ENCODE peak calls at places on chromosomes 4 and X, in ten cellular contexts. Z is lung, H is mesenchymal stem cell, Q is H1, D is spleen, F is right atrium auricular region, M is ovary, K is colonic mucosa, G is MM.1S, P is OCI-LY7. N is an unnamed sample.
A peak's percentile ranks its signal among the peaks of the same experiment; 100 is the strongest.

GRCh38 chr4:110487873-110488272 is 11.9 kb downstream of the ENPEP start:
- DNase-seq in Z (no peak), H (peak; percentile 76), Q (no peak), D (no peak), F (no peak), M (no peak), K (no peak), G (peak; percentile 79), P (no peak), N (no peak)

GRCh38 chr4:75699299-75699698 is 25.1 kb upstream of the USO1 start:
- DNase-seq in Z (no peak), H (no peak), Q (no peak), D (no peak), F (no peak), M (no peak), K (no peak), G (no peak), P (no peak), N (no peak)

GRCh38 chr4:7960017-7960789 is 20.5 kb upstream of the AFAP1 start:
- DNase-seq in Z (no peak), H (peak; percentile 37), Q (no peak), D (no peak), F (no peak), M (no peak), K (no peak), G (no peak), P (no peak), N (no peak)

GRCh38 chrX:9286234-9286633 is 178.6 kb upstream of the TBL1X start:
- DNase-seq in Z (no peak), H (no peak), Q (no peak), D (no peak), F (no peak), M (no peak), K (no peak), G (no peak), P (no peak), N (no peak)

GRCh38 chr4:160567634-160568033 is 1464.8 kb downstream of the RAPGEF2 start:
- DNase-seq in Z (no peak), H (no peak), Q (no peak), D (no peak), F (no peak), M (no peak), K (no peak), G (no peak), P (no peak), N (no peak)

GRCh38 chr4:15295421-15296162 is 132.2 kb upstream of the C1QTNF7 start:
- DNase-seq in Z (no peak), H (no peak), Q (no peak), D (no peak), F (no peak), M (no peak), K (no peak), G (no peak), P (no peak), N (no peak)

GRCh38 chrX:68872171-68872570 is 43.4 kb downstream of the EFNB1 start:
- DNase-seq in Z (no peak), H (no peak), Q (no peak), D (no peak), F (no peak), M (no peak), K (peak; percentile 48), G (no peak), P (no peak), N (no peak)

GRCh38 chr4:151038452-151039157 is 23.5 kb upstream of the LRBA start:
- DNase-seq in Z (no peak), H (no peak), Q (no peak), D (no peak), F (no peak), M (no peak), K (no peak), G (no peak), P (no peak), N (no peak)

GRCh38 chr4:83282049-83282535 is 2.5 kb downstream of the COQ2 start:
- DNase-seq in Z (no peak), H (peak; percentile 71), Q (no peak), D (no peak), F (no peak), M (no peak), K (peak; percentile 80), G (peak; percentile 78), P (peak; percentile 77), N (no peak)

GRCh38 chr4:181592221-181592745 is 650.9 kb upstream of the TENM3 start:
- DNase-seq in Z (no peak), H (no peak), Q (no peak), D (no peak), F (no peak), M (no peak), K (no peak), G (peak; percentile 13), P (peak; percentile 12), N (no peak)

GRCh38 chr4:38860788-38861424 is 4.3 kb upstream of the TLR6 start:
- DNase-seq in Z (peak; percentile 48), H (no peak), Q (no peak), D (peak; percentile 86), F (no peak), M (no peak), K (peak; percentile 64), G (peak; percentile 85), P (peak; percentile 90), N (peak; percentile 46)

GRCh38 chr4:123443401-123444297 is 47.1 kb downstream of the SPRY1 start:
- DNase-seq in Z (no peak), H (peak; percentile 34), Q (no peak), D (no peak), F (no peak), M (no peak), K (peak; percentile 24), G (no peak), P (peak; percentile 71), N (no peak)

DNA sequence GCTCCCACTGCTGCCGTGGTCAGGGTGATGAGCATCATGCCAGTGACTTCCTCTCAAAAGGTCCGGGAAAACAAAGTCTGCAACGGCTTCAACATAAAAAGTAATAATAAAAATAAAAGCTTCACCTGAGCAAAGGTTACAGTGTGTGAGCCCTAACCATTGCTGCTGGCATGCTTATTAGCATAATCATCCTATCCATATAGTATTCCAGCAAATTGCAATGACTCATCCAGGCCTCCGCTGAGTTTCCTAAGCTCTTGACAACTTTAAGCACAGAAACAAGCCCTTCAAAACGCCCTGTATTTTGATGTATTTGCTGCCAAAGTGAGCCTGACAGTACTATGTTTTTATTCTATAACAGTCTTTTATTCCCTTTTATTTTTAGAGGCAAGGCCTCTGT is 100.5 kb downstream of the AASDH start:
- DNase-seq in Z (no peak), H (no peak), Q (no peak), D (no peak), F (no peak), M (no peak), K (no peak), G (no peak), P (no peak), N (no peak)
- H3K36me3 ChIP-seq in Z (no peaks in the 10 kb centered on the region), H (no peaks in the 10 kb centered on the region), Q (no peaks in the 10 kb centered on the region), D (no peaks in the 10 kb centered on the region), F (no peaks in the 10 kb centered on the region), M (no peaks in the 10 kb centered on the region), K (no peaks in the 10 kb centered on the region), G (no peaks in the 10 kb centered on the region), P (peaks cover 5% of the 10 kb centered on the region), N (no peaks in the 10 kb centered on the region)

GRCh38 chr4:6601661-6602250 is 26.8 kb downstream of the MAN2B2 start:
- DNase-seq in Z (no peak), H (no peak), Q (no peak), D (no peak), F (no peak), M (no peak), K (no peak), G (no peak), P (no peak), N (no peak)

GRCh38 chr4:6605605-6606004 is 30.6 kb downstream of the MAN2B2 start:
- DNase-seq in Z (no peak), H (no peak), Q (no peak), D (no peak), F (no peak), M (no peak), K (no peak), G (no peak), P (no peak), N (no peak)

GRCh38 chr4:6605114-6605513 is 30.1 kb downstream of the MAN2B2 start:
- DNase-seq in Z (no peak), H (no peak), Q (no peak), D (no peak), F (no peak), M (no peak), K (no peak), G (no peak), P (no peak), N (no peak)

GRCh38 chr4:6602289-6602688 is 27.3 kb downstream of the MAN2B2 start:
- DNase-seq in Z (no peak), H (no peak), Q (no peak), D (no peak), F (no peak), M (no peak), K (no peak), G (no peak), P (no peak), N (no peak)

DNA sequence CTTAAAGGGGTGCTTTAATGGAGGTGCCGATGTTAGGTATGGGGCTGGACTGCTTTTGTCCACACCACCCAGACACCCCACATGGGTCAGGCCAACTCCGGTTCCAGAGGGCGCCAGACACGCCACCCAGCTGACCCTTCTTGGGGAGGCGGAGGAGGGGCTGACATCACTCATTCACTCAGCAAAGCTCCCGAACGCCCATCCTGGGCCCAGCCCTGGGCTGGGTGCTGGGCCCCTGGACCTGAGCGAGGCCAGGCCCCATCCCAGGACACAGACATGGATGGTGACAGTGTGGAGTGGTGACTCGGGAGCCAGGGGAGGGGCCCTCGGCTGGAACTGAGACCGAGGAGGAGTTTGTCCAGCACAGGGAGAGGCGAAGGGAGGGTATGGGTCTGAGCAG is 28.1 kb downstream of the MAN2B2 start:
- DNase-seq in Z (no peak), H (no peak), Q (no peak), D (no peak), F (no peak), M (no peak), K (no peak), G (no peak), P (no peak), N (no peak)
- H3K36me3 ChIP-seq in Z (peaks cover 60% of the 10 kb centered on the region), H (peaks cover 72% of the 10 kb centered on the region), Q (no peaks in the 10 kb centered on the region), D (peaks cover 79% of the 10 kb centered on the region), F (peaks cover 28% of the 10 kb centered on the region), M (no peaks in the 10 kb centered on the region), K (no peaks in the 10 kb centered on the region), G (no peaks in the 10 kb centered on the region), P (peaks cover 17% of the 10 kb centered on the region), N (no peaks in the 10 kb centered on the region)

GRCh38 chr4:158813113-158813512 is 44.3 kb downstream of the FNIP2 start:
- DNase-seq in Z (no peak), H (no peak), Q (no peak), D (no peak), F (no peak), M (no peak), K (no peak), G (no peak), P (no peak), N (no peak)
- H3K36me3 ChIP-seq in Z (no peaks in the 10 kb centered on the region), H (no peaks in the 10 kb centered on the region), Q (no peaks in the 10 kb centered on the region), D (no peaks in the 10 kb centered on the region), F (no peaks in the 10 kb centered on the region), M (no peaks in the 10 kb centered on the region), K (no peaks in the 10 kb centered on the region), G (no peaks in the 10 kb centered on the region), P (no peaks in the 10 kb centered on the region), N (no peaks in the 10 kb centered on the region)

DNA sequence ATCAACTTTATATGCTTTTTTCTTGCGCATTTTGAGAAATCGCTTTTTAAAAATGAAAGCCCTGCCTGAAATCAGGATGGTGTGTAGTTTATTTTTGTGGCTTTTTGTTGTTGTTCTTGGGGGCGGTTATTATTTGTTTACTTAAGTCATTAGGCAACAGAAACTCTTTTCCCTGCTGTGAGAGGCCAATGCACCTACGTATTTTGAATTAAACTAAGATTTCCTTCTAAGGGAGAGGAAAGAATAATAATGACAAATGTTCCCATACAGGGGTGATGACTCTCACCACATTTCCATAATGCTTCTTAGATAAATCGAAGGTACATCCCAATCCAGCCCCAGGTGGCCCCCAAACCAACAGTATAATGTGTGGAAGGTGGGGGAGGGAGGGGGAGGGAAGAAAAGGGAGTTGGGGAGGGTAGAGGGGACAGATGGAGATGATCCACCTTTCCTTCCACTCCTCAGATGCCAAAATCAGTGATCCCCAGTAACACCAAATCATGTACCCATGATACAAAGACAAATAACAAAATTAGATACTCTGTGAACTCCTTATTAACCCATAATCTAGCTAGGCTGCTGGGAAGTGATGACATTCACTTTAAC is 39.6 kb downstream of the ZNF827 start:
- DNase-seq in Z (no peak), H (no peak), Q (no peak), D (no peak), F (no peak), M (no peak), K (no peak), G (no peak), P (no peak), N (no peak)
- H3K36me3 ChIP-seq in Z (no peaks in the 10 kb centered on the region), H (peaks cover 23% of the 10 kb centered on the region), Q (no peaks in the 10 kb centered on the region), D (peaks cover 21% of the 10 kb centered on the region), F (peaks cover 13% of the 10 kb centered on the region), M (no peaks in the 10 kb centered on the region), K (no peaks in the 10 kb centered on the region), G (no peaks in the 10 kb centered on the region), P (peaks cover 82% of the 10 kb centered on the region), N (peaks cover 5% of the 10 kb centered on the region)

N was measured in pancreas.